ENCODE peak calls at places on chromosomes 11 and 22, in five cellular contexts. N, M, L, A and S are unnamed samples.

GRCh38 chr11:74506823-74507222 is 13.3 kb upstream of the LIPT2 start:
- DNase-seq in N (no peak), M (no peak), L (no peak), A (no peak), S (no peak)

GRCh38 chr22:50016988-50017700 is 4.6 kb upstream of the IL17REL start:
- DNase-seq in N (no peak), M (no peak), L (no peak), A (peak; percentile 41), S (no peak)

GRCh38 chr11:35391922-35392813 is 27.2 kb downstream of the SLC1A2 start:
- DNase-seq in N (peak; percentile 83), M (peak; percentile 83), L (peak; percentile 88), A (peak; percentile 75), S (peak; percentile 63)

GRCh38 chr22:20604776-20605221 is 97.4 kb downstream of the MED15 start:
- DNase-seq in N (no peak), M (no peak), L (no peak), A (no peak), S (no peak)

GRCh38 chr11:19173004-19173689 is 28.6 kb downstream of the CSRP3 start:
- DNase-seq in N (no peak), M (no peak), L (no peak), A (no peak), S (no peak)

GRCh38 chr11:91513734-91514133 is 710.9 kb upstream of the FAT3 start:
- DNase-seq in N (no peak), M (no peak), L (no peak), A (no peak), S (no peak)

GRCh38 chr11:18727499-18728236 is 1.7 kb upstream of the IGSF22 start:
- DNase-seq in N (no peak), M (peak; percentile 71), L (peak; percentile 65), A (no peak), S (peak; percentile 40)

GRCh38 chr22:18130699-18131429 is 19.1 kb upstream of the USP18 start:
- DNase-seq in N (no peak), M (no peak), L (no peak), A (no peak), S (no peak)

GRCh38 chr11:2737876-2738275 is 38.1 kb upstream of the KCNQ1OT1 start:
- DNase-seq in N (no peak), M (no peak), L (peak; percentile 60), A (no peak), S (peak; percentile 77)

GRCh38 chr11:118114266-118114665 is 27.5 kb upstream of the SMIM35 start:
- DNase-seq in N (no peak), M (no peak), L (no peak), A (no peak), S (no peak)

GRCh38 chr11:11349051-11349450 is 4.0 kb downstream of the CSNK2A3 start:
- DNase-seq in N (no peak), M (no peak), L (no peak), A (no peak), S (no peak)

GRCh38 chr11:114762437-114762836 is 84.1 kb downstream of the NXPE2 start:
- DNase-seq in N (peak; percentile 47), M (no peak), L (peak; percentile 72), A (no peak), S (peak; percentile 86)

GRCh38 chr22:26172389-26172990 is 3.2 kb downstream of the SEZ6L start:
- DNase-seq in N (peak; percentile 16), M (peak; percentile 37), L (peak; percentile 39), A (no peak), S (no peak)

GRCh38 chr11:116272181-116272789 is 500.5 kb downstream of the BUD13 start:
- DNase-seq in N (no peak), M (no peak), L (no peak), A (no peak), S (no peak)

GRCh38 chr11:76030286-76030685 is 176.0 kb downstream of the WNT11 start:
- DNase-seq in N (no peak), M (no peak), L (no peak), A (no peak), S (no peak)

GRCh38 chr11:44950625-44951472 is at the start of gene TP53I11:
- DNase-seq in N (peak; percentile 79), M (peak; percentile 71), L (peak; percentile 87), A (peak; percentile 36), S (peak; percentile 81)

GRCh38 chr11:69350040-69350439 is 56.1 kb downstream of the MYEOV start:
- DNase-seq in N (no peak), M (no peak), L (no peak), A (no peak), S (no peak)

GRCh38 chr11:88367310-88367709 is 29.8 kb upstream of the CTSC start:
- DNase-seq in N (no peak), M (no peak), L (no peak), A (no peak), S (no peak)

GRCh38 chr11:31720225-31720624 is 90.9 kb downstream of the PAX6 start:
- DNase-seq in N (no peak), M (no peak), L (no peak), A (no peak), S (no peak)

GRCh38 chr11:120759046-120759445 is 247.5 kb downstream of the GRIK4 start:
- DNase-seq in N (no peak), M (no peak), L (no peak), A (no peak), S (no peak)

GRCh38 chr11:107969219-107969618 is 39.5 kb upstream of the CUL5 start:
- DNase-seq in N (no peak), M (no peak), L (no peak), A (no peak), S (no peak)

GRCh38 chr11:110128161-110128560 is 35.0 kb downstream of the ZC3H12C start:
- DNase-seq in N (no peak), M (no peak), L (peak; percentile 12), A (no peak), S (no peak)

GRCh38 chr11:10302744-10303557 is 1.9 kb upstream of the ADM start:
- DNase-seq in N (peak; percentile 91), M (peak; percentile 42), L (peak; percentile 62), A (peak; percentile 52), S (peak; percentile 97)

GRCh38 chr11:44805596-44805995 is 78.8 kb downstream of the TSPAN18 start:
- DNase-seq in N (no peak), M (no peak), L (peak; percentile 50), A (no peak), S (no peak)

GRCh38 chr11:134645576-134645975 is 233.5 kb upstream of the B3GAT1 start:
- DNase-seq in N (no peak), M (no peak), L (no peak), A (no peak), S (no peak)